ENCODE peak calls at places on chromosome 14, in five cellular contexts. F is heart left ventricle, I is dorsolateral prefrontal cortex, N is lung, R is body of pancreas. S is an unnamed sample.

GRCh38 chr14:32021341-32021740 is 55.8 kb upstream of the ARHGAP5 start:
- DNase-seq in I (no peak), F (no peak), N (no peak), R (no peak), S (no peak)

GRCh38 chr14:100778078-100778927 is 47.6 kb upstream of the MEG3 start:
- DNase-seq in I (no peak), R (no peak), F (no peak), N (no peak), S (no peak)

GRCh38 chr14:89207925-89208328 is 209.1 kb downstream of the FOXN3 start:
- DNase-seq in F (no peak), R (no peak), N (no peak), I (no peak), S (no peak)

GRCh38 chr14:91968280-91968679 is 20.8 kb upstream of the FBLN5 start:
- DNase-seq in N (no peak), F (no peak), I (no peak), R (no peak), S (no peak)

GRCh38 chr14:93051600-93052546 is 63.9 kb downstream of the ITPK1 start:
- DNase-seq in N (no peak), R (no peak), I (no peak), F (no peak), S (no peak)

GRCh38 chr14:101584049-101584859 is 23.0 kb downstream of the DIO3 start:
- DNase-seq in I (peak; percentile 37), N (no peak), R (no peak), F (no peak), S (peak; percentile 24)

GRCh38 chr14:21408152-21408551 is 24.3 kb upstream of the SUPT16H start:
- DNase-seq in F (no peak), R (no peak), N (no peak), I (no peak), S (no peak)

GRCh38 chr14:24256960-24257359 is 6.0 kb downstream of the TGM1 start:
- DNase-seq in F (no peak), R (no peak), I (no peak), N (no peak), S (no peak)

GRCh38 chr14:78633747-78634146 is 463.6 kb downstream of the NRXN3 start:
- DNase-seq in R (no peak), F (no peak), N (no peak), I (no peak), S (no peak)

GRCh38 chr14:61512508-61512907 is 182.8 kb upstream of the HIF1A start:
- DNase-seq in F (no peak), R (no peak), I (no peak), N (no peak), S (no peak)

GRCh38 chr14:31690056-31690455 is 128.9 kb downstream of the NUBPL start:
- DNase-seq in I (no peak), F (no peak), R (no peak), N (no peak), S (no peak)

GRCh38 chr14:103613517-103613916 is 15.5 kb upstream of the KLC1 start:
- DNase-seq in R (no peak), N (no peak), F (no peak), I (no peak), S (no peak)
- TF ChIP-seq CTCF in R (peak; percentile 27), N (no peak), F (peak; percentile 55), I (peak; percentile 37), S (no peak)

DNA sequence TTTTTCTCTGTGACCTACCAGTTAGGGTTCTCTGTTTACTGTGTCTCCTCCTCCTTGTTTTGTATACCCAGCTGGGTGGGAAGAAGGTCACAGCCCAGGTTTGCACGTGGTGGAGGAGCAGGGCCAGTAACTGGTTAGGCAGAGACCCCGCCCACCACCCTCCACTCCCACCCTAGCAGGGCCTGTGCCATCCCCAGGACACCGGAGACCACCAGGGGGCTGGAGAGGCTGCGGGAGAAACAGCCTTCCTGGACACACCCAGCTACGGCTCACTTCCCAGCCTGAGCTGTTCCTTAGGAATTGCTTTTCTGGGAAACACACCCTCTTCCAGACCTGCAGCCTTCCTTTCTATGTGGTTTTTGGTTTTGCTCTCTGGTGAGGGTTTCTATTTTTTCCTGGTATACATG is 21.1 kb downstream of the BDKRB2 start:
- DNase-seq in F (peak; percentile 42), R (no peak), N (no peak), I (no peak), S (no peak)
- TF ChIP-seq CTCF in F (no peak), R (peak; percentile 5), N (no peak), I (no peak), S (no peak)

DNA sequence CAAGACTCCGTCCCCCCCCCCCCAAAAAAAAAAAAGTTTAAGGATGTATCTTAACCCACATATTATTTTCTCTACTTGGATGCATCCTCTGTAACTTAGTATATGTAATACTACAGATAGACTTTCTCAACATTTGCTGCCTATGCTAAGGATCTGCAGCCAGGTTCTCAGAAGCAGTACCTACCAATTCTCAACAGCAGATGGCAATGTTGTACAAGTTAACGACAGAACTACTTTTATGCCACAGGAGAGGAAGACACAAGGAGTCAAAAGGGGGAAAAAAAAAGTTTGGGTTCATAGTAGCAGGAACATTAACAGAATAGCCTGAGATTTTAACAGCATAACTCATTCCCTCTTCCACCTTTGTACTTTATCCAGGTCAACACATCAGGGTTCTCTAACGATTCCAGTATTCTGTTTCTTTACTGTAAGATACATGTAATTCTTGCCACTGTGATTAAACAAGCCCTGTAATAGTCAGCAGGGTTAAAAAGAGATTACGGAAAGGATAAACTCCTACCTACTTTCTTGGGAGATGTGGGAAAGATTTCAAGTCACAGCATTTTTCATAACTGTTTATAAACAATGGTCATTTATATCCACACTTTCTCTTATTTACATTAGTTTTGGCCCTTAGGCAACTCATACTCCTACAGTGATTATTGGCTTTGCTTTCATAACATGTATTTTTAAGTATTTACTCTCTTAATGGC is 5.7 kb upstream of the NEK9 start:
- DNase-seq in I (no peak), R (peak; percentile 63), F (peak; percentile 60), N (peak; percentile 42), S (peak; percentile 46)
- TF ChIP-seq CTCF in I (peak; percentile 87), R (peak; percentile 92), F (peak; percentile 83), N (peak; percentile 87), S (peak; percentile 73)

DNA sequence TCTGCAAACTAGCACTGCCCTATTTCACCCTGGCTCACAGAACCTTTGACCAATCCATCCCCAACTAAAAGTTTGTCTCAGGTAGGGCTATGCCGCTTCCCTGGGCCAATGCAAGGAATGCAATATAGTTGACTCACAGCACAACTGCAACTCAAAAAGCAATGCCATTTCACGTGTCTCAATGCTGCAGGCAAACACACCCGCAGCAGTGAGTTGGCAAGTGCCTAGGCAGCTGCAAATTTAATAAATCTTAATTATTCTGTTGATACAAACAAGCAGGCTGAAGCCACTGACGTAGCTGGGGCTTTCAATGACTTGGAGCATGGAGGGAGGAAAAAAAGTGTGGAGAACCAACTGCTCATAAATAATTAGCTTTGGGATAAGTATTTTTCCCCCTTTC is 87.9 kb downstream of the SYNE3 start:
- DNase-seq in I (no peak), N (no peak), R (no peak), F (no peak), S (no peak)
- TF ChIP-seq CTCF in I (no peak), N (no peak), R (no peak), F (no peak), S (no peak)

GRCh38 chr14:72818998-72819397 is 74.9 kb downstream of the DPF3 start:
- DNase-seq in F (no peak), I (no peak), N (no peak), R (no peak), S (no peak)
- TF ChIP-seq CTCF in F (no peak), I (no peak), N (no peak), R (no peak), S (no peak)

GRCh38 chr14:33364536-33364935 is 425.9 kb downstream of the NPAS3 start:
- DNase-seq in I (no peak), F (no peak), R (no peak), N (no peak), S (no peak)
- TF ChIP-seq CTCF in I (peak; percentile 52), F (no peak), R (no peak), N (no peak), S (no peak)

S was measured in CD4-positive, alpha-beta T cell.